ENCODE peak calls at places on chromosomes 4 and X, in four cellular contexts. One of them, this sample, is unnamed.

GRCh38 chr4:42391356-42391675 is 6.0 kb upstream of the SHISA3 start:
- DNase-seq in K562: no peak
- DNase-seq in GM12878: no peak
- DNase-seq in HepG2: no peak
- DNase-seq in this sample: no peak

GRCh38 chr4:85955614-85956295 is 404.1 kb downstream of the MAPK10 start:
- DNase-seq in K562: no peak
- DNase-seq in GM12878: no peak
- DNase-seq in HepG2: no peak
- DNase-seq in this sample: no peak

GRCh38 chr4:41161355-41161754 is 53.0 kb downstream of the APBB2 start:
- DNase-seq in K562: no peak
- DNase-seq in GM12878: no peak
- DNase-seq in HepG2: no peak
- DNase-seq in this sample: no peak

GRCh38 chrX:111447298-111447697 is 35.3 kb upstream of the DCX start:
- DNase-seq in K562: peak
- DNase-seq in GM12878: no peak
- DNase-seq in HepG2: peak
- DNase-seq in this sample: peak

GRCh38 chr4:153731239-153731638 is 28.6 kb downstream of the RNF175 start:
- DNase-seq in K562: no peak
- DNase-seq in GM12878: no peak
- DNase-seq in HepG2: no peak
- DNase-seq in this sample: peak

GRCh38 chr4:73434311-73434710 is 1.7 kb upstream of the AFP start:
- DNase-seq in K562: peak
- DNase-seq in GM12878: no peak
- DNase-seq in HepG2: peak
- DNase-seq in this sample: peak

GRCh38 chrX:106752101-106752678 is 25.7 kb downstream of the RNF128 start:
- DNase-seq in K562: no peak
- DNase-seq in GM12878: no peak
- DNase-seq in HepG2: no peak
- DNase-seq in this sample: no peak

GRCh38 chr4:136651932-136652331 is 880.4 kb downstream of the PCDH18 start:
- DNase-seq in K562: no peak
- DNase-seq in GM12878: no peak
- DNase-seq in HepG2: no peak
- DNase-seq in this sample: no peak

GRCh38 chr4:7043521-7044414 is 596 bp downstream of the TADA2B start:
- DNase-seq in K562: peak
- DNase-seq in GM12878: no peak
- DNase-seq in HepG2: no peak
- DNase-seq in this sample: no peak

GRCh38 chrX:76918033-76918432 is 490.5 kb downstream of the MAGEE1 start:
- DNase-seq in K562: no peak
- DNase-seq in GM12878: no peak
- DNase-seq in HepG2: no peak
- DNase-seq in this sample: no peak

GRCh38 chr4:8648296-8648695 is 55.7 kb downstream of the CPZ start:
- DNase-seq in K562: no peak
- DNase-seq in GM12878: no peak
- DNase-seq in HepG2: no peak
- DNase-seq in this sample: no peak

GRCh38 chr4:66017671-66018070 is 347.4 kb upstream of the EPHA5 start:
- DNase-seq in K562: no peak
- DNase-seq in GM12878: no peak
- DNase-seq in HepG2: no peak
- DNase-seq in this sample: no peak

GRCh38 chr4:145881991-145882390 is 56.6 kb downstream of the ZNF827 start:
- DNase-seq in K562: no peak
- DNase-seq in GM12878: no peak
- DNase-seq in HepG2: no peak
- DNase-seq in this sample: no peak

GRCh38 chr4:174538876-174539250 is 16.6 kb upstream of the HPGD start:
- DNase-seq in K562: no peak
- DNase-seq in GM12878: no peak
- DNase-seq in HepG2: no peak
- DNase-seq in this sample: no peak

GRCh38 chr4:37422102-37422501 is 177.6 kb downstream of the NWD2 start:
- DNase-seq in K562: no peak
- DNase-seq in GM12878: no peak
- DNase-seq in HepG2: no peak
- DNase-seq in this sample: no peak

GRCh38 chrX:48465336-48465933 is 4.6 kb downstream of the SLC38A5 start:
- DNase-seq in K562: no peak
- DNase-seq in GM12878: no peak
- DNase-seq in HepG2: no peak
- DNase-seq in this sample: peak

GRCh38 chr4:71346710-71347109 is 7.9 kb downstream of the SLC4A4 start:
- DNase-seq in K562: no peak
- DNase-seq in GM12878: no peak
- DNase-seq in HepG2: no peak
- DNase-seq in this sample: no peak

GRCh38 chr4:84482564-84483563 is 16.2 kb downstream of the NKX6-1 start:
- DNase-seq in K562: no peak
- DNase-seq in GM12878: no peak
- DNase-seq in HepG2: no peak
- DNase-seq in this sample: peak
- TF ChIP-seq USF2 in K562: no peak
- TF ChIP-seq USF2 in GM12878: no peak
- TF ChIP-seq USF2 in HepG2: no peak
- TF ChIP-seq USF2 in this sample: no peak

DNA sequence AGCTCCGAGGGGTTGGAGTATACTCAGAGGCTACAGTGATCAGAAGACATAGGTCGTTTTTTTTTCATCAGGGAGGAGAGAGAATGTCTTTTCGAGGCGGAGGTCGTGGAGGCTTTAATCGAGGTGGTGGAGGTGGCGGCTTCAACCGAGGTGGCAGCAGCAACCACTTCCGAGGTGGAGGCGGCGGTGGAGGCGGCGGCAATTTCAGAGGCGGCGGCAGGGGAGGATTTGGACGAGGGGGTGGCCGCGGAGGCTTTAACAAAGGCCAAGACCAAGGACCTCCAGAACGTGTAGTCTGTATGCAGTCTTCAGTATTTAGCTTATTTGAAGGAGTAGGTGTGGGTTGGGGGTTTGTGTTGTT is 500 bp downstream of the GAR1 start:
- DNase-seq in K562: peak
- DNase-seq in GM12878: no peak
- DNase-seq in HepG2: no peak
- DNase-seq in this sample: no peak
- TF ChIP-seq FOXM1 in K562: no peak
- TF ChIP-seq FOXM1 in GM12878: no peak
- TF ChIP-seq FOXM1 in HepG2: no peak
- TF ChIP-seq FOXM1 in this sample: no peak

GRCh38 chr4:104641427-104641826 is 146.7 kb upstream of the CXXC4 start:
- DNase-seq in K562: no peak
- DNase-seq in GM12878: no peak
- DNase-seq in HepG2: no peak
- DNase-seq in this sample: no peak
- TF ChIP-seq MAX in K562: no peak
- TF ChIP-seq MAX in GM12878: no peak
- TF ChIP-seq MAX in HepG2: no peak
- TF ChIP-seq MAX in this sample: no peak

DNA sequence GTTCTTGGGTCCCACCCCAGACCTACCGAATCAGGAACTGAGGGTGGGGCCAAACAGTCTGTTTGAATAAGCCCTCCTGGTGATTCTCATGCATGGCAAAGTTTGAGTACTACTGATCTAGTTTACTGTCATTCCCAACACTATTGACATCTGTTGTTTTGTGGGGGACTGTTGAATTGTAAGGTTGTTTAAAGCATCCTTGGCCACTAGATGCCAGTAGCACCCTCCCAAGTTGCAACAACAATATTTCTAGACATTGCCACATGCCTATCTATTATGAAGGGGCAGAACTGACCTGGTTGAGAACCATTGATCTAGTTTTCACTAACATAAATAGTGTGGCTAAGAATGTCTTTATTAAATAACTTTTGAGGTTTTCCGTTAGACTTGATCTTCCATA is 15.1 kb downstream of the TAF9B start:
- DNase-seq in K562: no peak
- DNase-seq in GM12878: no peak
- DNase-seq in HepG2: no peak
- DNase-seq in this sample: no peak
- TF ChIP-seq USF2 in K562: no peak
- TF ChIP-seq USF2 in GM12878: no peak
- TF ChIP-seq USF2 in HepG2: no peak
- TF ChIP-seq USF2 in this sample: no peak

DNA sequence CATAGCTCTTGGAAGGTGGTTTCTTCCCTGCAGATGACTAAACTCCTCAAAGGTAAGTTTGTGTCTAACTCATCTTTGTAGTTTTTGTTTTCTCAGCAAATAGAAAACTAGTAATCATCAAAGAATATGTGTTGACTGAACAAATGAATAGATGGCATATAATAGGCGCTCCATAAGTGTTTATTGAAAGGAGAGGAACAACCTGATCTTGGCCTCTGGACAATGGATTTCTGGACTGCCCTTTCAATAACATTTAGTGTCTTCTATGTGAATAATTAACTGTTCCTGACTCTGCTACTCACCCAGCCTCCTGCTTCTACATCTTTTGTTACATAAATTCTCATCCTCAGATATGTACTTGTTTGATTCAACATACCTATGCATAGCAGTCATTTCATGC is 399.1 kb downstream of the PPP1R2C start:
- DNase-seq in K562: no peak
- DNase-seq in GM12878: no peak
- DNase-seq in HepG2: no peak
- DNase-seq in this sample: no peak
- TF ChIP-seq FOXM1 in K562: no peak
- TF ChIP-seq FOXM1 in GM12878: no peak
- TF ChIP-seq FOXM1 in HepG2: no peak
- TF ChIP-seq FOXM1 in this sample: no peak

GRCh38 chr4:102423375-102423774 is 77.8 kb upstream of the NFKB1 start:
- DNase-seq in K562: no peak
- DNase-seq in GM12878: no peak
- DNase-seq in HepG2: no peak
- DNase-seq in this sample: no peak

GRCh38 chr4:102422843-102423242 is 77.6 kb upstream of the SLC39A8 start:
- DNase-seq in K562: no peak
- DNase-seq in GM12878: no peak
- DNase-seq in HepG2: no peak
- DNase-seq in this sample: no peak

GRCh38 chr4:102416765-102417164 is 71.5 kb upstream of the SLC39A8 start:
- DNase-seq in K562: no peak
- DNase-seq in GM12878: no peak
- DNase-seq in HepG2: no peak
- DNase-seq in this sample: no peak

GRCh38 chr4:102420563-102421221 is 75.4 kb upstream of the SLC39A8 start:
- DNase-seq in K562: no peak
- DNase-seq in GM12878: no peak
- DNase-seq in HepG2: peak
- DNase-seq in this sample: no peak
- TF ChIP-seq MAX in K562: no peak
- TF ChIP-seq MAX in GM12878: no peak
- TF ChIP-seq MAX in HepG2: no peak
- TF ChIP-seq MAX in this sample: no peak